ENCODE peak calls at places on chromosomes 1 and 21, in five cellular contexts. L, U, J, Z and D are unnamed samples.

GRCh38 chr1:94553323-94553730 is 11.8 kb upstream of the F3 start:
- DNase-seq in L (no peak), J (no peak), Z (no peak), U (no peak), D (no peak)

GRCh38 chr1:188822248-188822647 is 1655.4 kb downstream of the BRINP3 start:
- DNase-seq in U (no peak), L (no peak), J (no peak), Z (no peak), D (peak; percentile 1)

GRCh38 chr21:32916522-32917099 is 109.1 kb upstream of the OLIG2 start:
- DNase-seq in U (no peak), J (no peak), L (no peak), Z (no peak), D (peak; percentile 10)

GRCh38 chr1:229022595-229023350 is 248.1 kb upstream of the RAB4A start:
- DNase-seq in U (no peak), Z (no peak), J (no peak), L (no peak), D (no peak)

GRCh38 chr1:20588634-20589225 is at the start of gene CDA:
- DNase-seq in L (no peak), U (peak; percentile 77), J (no peak), Z (no peak), D (no peak)

GRCh38 chr21:29351691-29352090 is 53.0 kb downstream of the BACH1 start:
- DNase-seq in J (no peak), L (no peak), U (no peak), Z (no peak), D (no peak)

GRCh38 chr1:233790662-233791371 is 113.7 kb upstream of the SLC35F3 start:
- DNase-seq in J (no peak), Z (no peak), U (peak; percentile 11), L (peak; percentile 50), D (no peak)

GRCh38 chr1:229102741-229103480 is 168.0 kb upstream of the RAB4A start:
- DNase-seq in L (no peak), Z (no peak), U (no peak), J (no peak), D (no peak)

GRCh38 chr1:33358114-33358770 is 37.3 kb upstream of the A3GALT2 start:
- DNase-seq in J (no peak), Z (no peak), U (no peak), L (no peak), D (no peak)

GRCh38 chr1:16324456-16324890 is 27.8 kb downstream of the FBXO42 start:
- DNase-seq in Z (no peak), L (no peak), U (no peak), J (no peak), D (peak; percentile 24)

GRCh38 chr1:107277022-107277421 is 136.2 kb downstream of the NTNG1 start:
- DNase-seq in U (peak; percentile 46), L (peak; percentile 28), Z (no peak), J (no peak), D (peak; percentile 25)

GRCh38 chr1:47571952-47572351 is 134.1 kb downstream of the FOXD2 start:
- DNase-seq in L (no peak), Z (no peak), U (no peak), J (no peak), D (no peak)

GRCh38 chr1:182603646-182604127 is 502 bp downstream of the RGS16 start:
- DNase-seq in J (no peak), U (peak; percentile 22), Z (no peak), L (no peak), D (no peak)

GRCh38 chr1:218304281-218305039 is 19.4 kb downstream of the RRP15 start:
- DNase-seq in U (no peak), J (no peak), Z (no peak), L (no peak), D (no peak)

GRCh38 chr1:47998396-47998990 is 1.3 kb upstream of the TRABD2B start:
- DNase-seq in Z (no peak), U (no peak), L (no peak), J (no peak), D (no peak)

GRCh38 chr1:76035053-76035452 is 39.5 kb upstream of the ST6GALNAC3 start:
- DNase-seq in J (no peak), Z (no peak), L (no peak), U (no peak), D (peak; percentile 29)